ENCODE peak calls at places on chromosomes 3 and 15, in eight cellular contexts. B, J, Y, M, A, H, G and Z are unnamed samples.

GRCh38 chr3:107064445-107065060 is 312.7 kb upstream of the CCDC54 start:
- DNase-seq in B (peak), G (peak), M (peak), A (peak), H (peak), J (peak), Y (peak), Z (no peak)

GRCh38 chr3:17227472-17227871 is 342.7 kb downstream of the PLCL2 start:
- DNase-seq in B (no peak), G (no peak), J (no peak), A (no peak), H (no peak), M (no peak), Y (no peak), Z (no peak)

GRCh38 chr15:72445426-72445825 is 28.7 kb upstream of the ARIH1 start:
- DNase-seq in G (no peak), J (no peak), B (no peak), M (no peak), A (no peak), Y (no peak), H (no peak), Z (no peak)

GRCh38 chr3:56110886-56111285 is 357.4 kb downstream of the ERC2 start:
- DNase-seq in J (no peak), G (no peak), M (no peak), A (no peak), H (no peak), B (no peak), Y (no peak), Z (no peak)

GRCh38 chr3:192875971-192876565 is 41.6 kb downstream of the MB21D2 start:
- DNase-seq in Y (no peak), H (no peak), J (no peak), G (no peak), M (no peak), A (no peak), B (no peak), Z (no peak)

GRCh38 chr15:75723847-75724660 is 11.4 kb upstream of the CSPG4 start:
- DNase-seq in Y (peak), H (peak), A (peak), J (peak), G (no peak), B (peak), M (peak), Z (peak)

GRCh38 chr3:15812183-15812582 is 14.4 kb upstream of the ANKRD28 start:
- DNase-seq in Y (no peak), B (peak), G (no peak), J (no peak), A (no peak), H (no peak), M (no peak), Z (no peak)

GRCh38 chr3:104796556-104796955 is 570.2 kb upstream of the ALCAM start:
- DNase-seq in Y (no peak), B (no peak), G (no peak), A (no peak), H (no peak), J (no peak), M (no peak), Z (no peak)

GRCh38 chr3:193921480-193921879 is 214.5 kb upstream of the HES1 start:
- DNase-seq in H (no peak), G (no peak), Y (no peak), J (no peak), A (no peak), M (no peak), B (no peak), Z (no peak)

GRCh38 chr3:185460719-185461350 is 38.0 kb downstream of the TMEM41A start:
- DNase-seq in M (no peak), B (peak), A (no peak), J (no peak), G (no peak), Y (no peak), H (no peak), Z (no peak)

GRCh38 chr3:138943724-138944131 is 3.2 kb downstream of the FOXL2 start:
- DNase-seq in M (no peak), A (no peak), J (no peak), B (no peak), Y (no peak), G (no peak), H (no peak), Z (no peak)

GRCh38 chr3:178439504-178439903 is 96.7 kb upstream of the KCNMB2 start:
- DNase-seq in A (no peak), H (no peak), Y (no peak), M (no peak), B (peak), J (no peak), G (no peak), Z (no peak)

GRCh38 chr15:39135989-39136388 is 444.9 kb upstream of the THBS1 start:
- DNase-seq in Y (no peak), J (no peak), H (no peak), B (no peak), M (no peak), G (no peak), A (no peak), Z (no peak)

GRCh38 chr3:34675383-34676120 is 877.1 kb downstream of the PDCD6IP start:
- DNase-seq in J (no peak), H (no peak), Y (no peak), B (no peak), M (no peak), G (no peak), A (no peak), Z (no peak)

GRCh38 chr3:76436895-76437294 is 603.0 kb upstream of the ROBO2 start:
- DNase-seq in A (no peak), M (no peak), G (no peak), B (no peak), H (no peak), J (no peak), Y (no peak), Z (no peak)
- TF ChIP-seq EP300 in A (no peak), M (no peak), G (no peak), B (no peak), H (no peak), J (no peak), Y (no peak), Z (no peak)

DNA sequence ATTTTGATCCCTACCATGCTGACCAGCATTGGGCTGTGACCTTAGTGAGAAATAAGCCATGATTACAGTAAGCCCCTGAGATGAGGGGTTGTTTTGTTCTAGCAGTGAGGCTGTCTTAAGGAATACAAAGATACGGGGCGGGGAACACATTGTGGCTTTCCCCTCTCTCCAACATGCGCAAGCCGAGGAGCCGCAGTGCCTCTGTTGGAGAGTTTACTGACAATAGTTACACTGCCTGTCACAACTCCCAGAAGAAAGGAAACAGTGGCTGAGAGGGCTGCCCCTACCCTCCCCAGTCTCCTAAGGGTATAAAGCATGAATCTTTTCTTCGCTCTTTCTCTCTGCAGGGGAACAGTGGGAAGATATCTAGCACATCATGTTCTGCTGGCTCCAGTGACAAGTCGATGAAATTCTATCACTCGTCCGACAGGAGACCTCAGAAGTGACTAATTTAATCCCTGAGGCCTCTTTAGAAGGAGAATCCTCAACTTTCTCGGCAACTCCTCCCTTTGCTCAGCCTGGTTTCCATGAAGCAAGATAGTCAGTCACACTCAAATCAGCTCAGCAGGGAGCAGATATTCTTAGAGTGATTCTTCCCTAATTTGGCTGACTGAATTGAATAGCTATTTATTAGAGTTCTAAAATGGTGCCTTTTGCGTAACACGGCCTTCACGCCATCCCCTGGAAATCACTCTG is 409.0 kb upstream of the PROK2 start:
- DNase-seq in G (no peak), B (no peak), J (no peak), Y (no peak), M (no peak), H (no peak), A (no peak), Z (no peak)
- TF ChIP-seq EP300 in G (no peak), B (no peak), J (no peak), Y (no peak), M (no peak), H (no peak), A (no peak), Z (no peak)

GRCh38 chr15:62777657-62778056 is 264.9 kb upstream of the TPM1 start:
- DNase-seq in B (no peak), H (no peak), G (no peak), J (no peak), M (no peak), A (no peak), Y (no peak), Z (no peak)

GRCh38 chr15:62781081-62781497 is 261.5 kb upstream of the TPM1 start:
- DNase-seq in A (no peak), Y (no peak), J (no peak), G (no peak), H (no peak), B (no peak), M (no peak), Z (no peak)

GRCh38 chr15:62775932-62776331 is 266.6 kb upstream of the TPM1 start:
- DNase-seq in G (no peak), A (no peak), H (no peak), B (no peak), J (no peak), M (no peak), Y (no peak), Z (no peak)

GRCh38 chr15:62782100-62782791 is 260.3 kb upstream of the TPM1 start:
- DNase-seq in B (peak), J (peak), M (peak), H (peak), Y (peak), G (no peak), A (peak), Z (no peak)

DNA sequence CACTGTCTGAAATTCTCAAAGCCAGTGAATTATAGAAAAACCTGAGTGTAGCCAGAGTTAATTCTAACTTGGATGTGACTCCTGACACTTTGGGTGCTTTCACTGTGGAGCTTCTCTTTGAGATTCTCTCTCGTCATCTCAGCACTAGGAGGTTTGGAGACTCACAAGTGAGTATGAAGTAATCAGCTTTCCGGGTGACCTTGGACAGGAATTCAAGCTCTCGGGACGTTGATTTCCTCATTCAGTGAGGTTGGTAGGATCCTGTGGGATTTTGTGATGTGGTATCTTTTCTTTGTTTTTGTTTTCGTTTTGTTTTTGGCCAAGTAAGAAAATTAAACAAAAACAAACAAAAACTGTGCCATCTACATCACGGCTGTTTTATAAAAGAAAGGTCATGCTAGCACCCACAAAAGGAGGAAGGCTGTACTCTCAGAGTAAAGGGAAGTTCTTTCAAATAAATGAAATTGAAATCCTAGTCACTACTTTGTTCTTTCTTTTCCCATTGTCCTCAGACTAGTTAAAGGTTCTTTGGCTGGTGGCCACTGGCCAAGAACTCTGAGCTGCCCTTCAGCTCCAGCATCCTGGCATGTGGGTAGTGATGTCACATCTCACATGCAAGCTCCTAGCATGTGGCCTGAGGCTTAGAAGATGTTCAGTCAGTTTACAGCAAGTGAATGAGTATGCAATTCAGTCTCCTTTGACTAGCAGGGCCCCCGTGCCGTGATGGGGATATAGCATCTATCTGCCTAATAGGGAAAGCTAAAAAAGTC is 263.3 kb upstream of the TPM1 start:
- DNase-seq in J (peak), Y (no peak), B (no peak), A (no peak), H (no peak), M (no peak), G (no peak), Z (no peak)
- TF ChIP-seq EP300 in J (no peak), Y (no peak), B (no peak), A (no peak), H (no peak), M (no peak), G (no peak), Z (no peak)

DNA sequence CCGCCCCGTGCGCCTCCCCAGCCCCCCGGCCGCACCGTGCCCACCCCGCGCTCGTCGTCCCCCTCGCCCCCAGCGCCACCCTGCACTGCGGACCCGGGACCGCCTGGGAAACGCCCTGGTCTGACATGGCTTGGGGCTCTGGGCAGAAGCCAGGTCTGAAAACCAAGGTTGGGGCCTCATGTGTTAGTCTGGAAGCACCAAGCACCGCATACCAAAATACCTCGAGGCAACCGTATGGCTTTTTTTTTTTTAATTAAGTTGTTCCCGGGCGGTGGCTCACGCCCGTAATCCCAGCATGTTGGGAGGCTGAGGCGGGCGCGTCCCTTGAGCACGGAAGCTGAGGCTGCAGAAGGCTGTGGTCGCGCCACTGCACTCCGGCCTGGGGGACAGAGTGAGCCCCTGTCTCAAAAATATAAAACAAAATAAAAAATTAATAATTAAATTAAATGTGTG is 91.5 kb upstream of the CHD2 start:
- DNase-seq in J (no peak), G (no peak), A (peak), H (no peak), B (no peak), Y (peak), M (no peak), Z (no peak)
- TF ChIP-seq EP300 in J (no peak), G (no peak), A (no peak), H (no peak), B (no peak), Y (no peak), M (no peak), Z (no peak)

DNA sequence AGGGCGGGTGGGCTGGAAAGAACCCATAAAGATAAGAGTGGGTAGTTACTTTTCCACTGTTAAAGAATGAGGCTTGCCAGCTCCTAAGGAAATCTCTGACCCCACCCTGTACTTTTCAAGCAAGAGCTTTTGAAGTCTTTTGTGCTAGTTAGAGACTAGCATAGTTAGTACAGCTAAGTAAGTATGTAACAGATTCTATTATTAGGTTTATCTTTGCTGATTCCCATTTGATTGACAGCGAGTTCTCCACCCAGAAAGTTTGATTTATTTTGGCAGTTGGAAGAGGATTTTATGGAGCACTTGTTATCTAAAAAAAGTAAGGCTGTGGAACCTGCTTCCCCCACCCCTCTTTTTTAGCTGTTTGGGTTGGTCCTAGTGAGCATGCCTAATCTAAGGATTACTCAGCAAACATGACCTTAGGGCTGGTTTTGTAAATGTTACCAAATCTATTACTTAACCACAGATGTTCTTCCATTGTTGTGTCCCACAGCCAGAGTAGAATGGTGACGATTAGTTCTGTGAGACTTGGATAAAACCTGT is 57.6 kb downstream of the FNDC3B start:
- DNase-seq in H (peak), Y (no peak), B (peak), G (no peak), M (no peak), A (no peak), J (no peak), Z (no peak)
- TF ChIP-seq EP300 in H (no peak), Y (no peak), B (no peak), G (no peak), M (no peak), A (no peak), J (no peak), Z (no peak)

GRCh38 chr3:43034911-43035310 is 55.8 kb downstream of the GASK1A start:
- DNase-seq in H (no peak), B (no peak), J (no peak), G (no peak), Y (no peak), M (no peak), A (peak), Z (peak)

GRCh38 chr3:43034200-43034599 is 55.1 kb downstream of the GASK1A start:
- DNase-seq in J (no peak), Y (no peak), G (no peak), B (no peak), A (peak), M (no peak), H (no peak), Z (no peak)

GRCh38 chr3:43035801-43036340 is 56.8 kb downstream of the GASK1A start:
- DNase-seq in B (no peak), J (no peak), H (no peak), Y (no peak), M (no peak), A (peak), G (no peak), Z (no peak)

GRCh38 chr3:43038010-43038409 is 58.9 kb downstream of the GASK1A start:
- DNase-seq in G (no peak), B (no peak), M (no peak), H (no peak), J (no peak), Y (no peak), A (no peak), Z (no peak)

DNA sequence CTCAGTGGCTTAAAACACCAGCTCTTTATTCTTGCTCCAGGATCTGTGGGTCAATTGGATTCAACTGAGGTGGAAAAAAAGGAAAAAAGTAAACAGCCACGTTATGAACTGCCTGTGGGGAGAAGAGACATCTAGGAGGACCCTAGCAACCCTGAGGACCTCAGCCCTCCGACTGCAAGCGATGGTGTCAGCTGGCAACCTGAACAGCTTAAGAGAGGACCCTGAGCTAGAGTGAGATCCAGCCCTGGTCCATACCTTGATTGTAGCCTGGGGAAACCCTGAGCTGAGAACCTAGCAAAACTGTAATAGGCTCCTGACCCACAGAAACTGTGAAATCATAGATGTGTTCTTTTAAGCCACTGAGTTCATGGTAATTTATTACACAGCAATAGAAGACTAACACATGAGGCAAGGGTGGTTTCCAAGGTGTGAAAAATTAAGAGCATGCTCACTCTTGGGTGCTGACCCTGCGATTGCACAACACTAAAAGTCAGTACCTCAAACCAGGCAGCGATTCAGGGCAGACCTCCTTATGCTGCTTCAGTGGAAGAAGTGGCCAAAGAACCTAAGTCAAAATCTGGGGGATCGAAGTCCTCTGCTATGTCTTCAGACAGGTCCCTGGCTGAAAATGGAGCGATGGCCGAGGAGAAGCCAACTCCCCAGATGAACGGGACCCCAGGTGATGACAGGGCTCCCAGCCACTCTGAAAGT is 57.7 kb downstream of the GASK1A start:
- DNase-seq in H (no peak), J (no peak), B (no peak), M (no peak), A (peak), Y (no peak), G (no peak), Z (no peak)
- TF ChIP-seq EP300 in H (no peak), J (no peak), B (no peak), M (no peak), A (no peak), Y (no peak), G (no peak), Z (no peak)

GRCh38 chr15:74543583-74543982 is 2.6 kb downstream of the ARID3B start:
- DNase-seq in Y (no peak), A (no peak), M (no peak), J (no peak), H (no peak), B (no peak), G (no peak), Z (no peak)
- TF ChIP-seq EP300 in Y (no peak), A (no peak), M (no peak), J (no peak), H (no peak), B (no peak), G (no peak), Z (no peak)

DNA sequence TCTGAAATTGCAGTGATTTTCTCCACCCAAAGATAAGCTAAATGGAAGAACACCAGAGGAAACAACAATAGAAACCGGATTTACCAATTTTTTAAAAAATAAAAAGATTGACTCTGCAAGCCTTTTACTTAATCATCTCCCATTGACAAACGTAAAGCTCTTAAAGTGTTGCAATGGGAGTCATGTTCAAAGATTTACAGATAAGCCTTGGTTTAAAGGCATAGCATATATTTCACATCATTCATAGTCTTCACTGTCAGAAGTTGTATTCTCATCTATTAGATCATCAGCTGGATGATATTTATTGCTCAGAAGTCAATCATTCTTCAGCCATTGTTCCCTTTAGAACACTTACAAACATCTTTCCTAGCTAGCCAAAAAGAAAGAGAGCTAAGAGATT is 397.6 kb downstream of the GBE1 start:
- DNase-seq in J (no peak), Y (no peak), M (no peak), H (no peak), B (no peak), A (no peak), G (no peak), Z (no peak)
- TF ChIP-seq EP300 in J (no peak), Y (no peak), M (no peak), H (no peak), B (no peak), A (no peak), G (no peak), Z (no peak)